ENCODE peak calls at places on chromosomes 4 and X, in four cellular contexts. One of them, this sample, is unnamed.

GRCh38 chrX:3362956-3363355 is 16.5 kb upstream of the MXRA5 start:
- DNase-seq in A549: no peak
- DNase-seq in endothelial cell of umbilical vein: no peak
- DNase-seq in NB4: no peak
- DNase-seq in this sample: no peak

GRCh38 chr4:143336828-143337599 is at the start of gene GAB1:
- DNase-seq in A549: peak
- DNase-seq in NB4: peak
- DNase-seq in endothelial cell of umbilical vein: peak
- DNase-seq in this sample: peak

GRCh38 chr4:518569-519083 is 19.6 kb downstream of the PIGG start:
- DNase-seq in endothelial cell of umbilical vein: no peak
- DNase-seq in A549: no peak
- DNase-seq in NB4: no peak
- DNase-seq in this sample: no peak

GRCh38 chrX:134545524-134545923 is 85.6 kb downstream of the HPRT1 start:
- DNase-seq in A549: no peak
- DNase-seq in endothelial cell of umbilical vein: no peak
- DNase-seq in NB4: no peak
- DNase-seq in this sample: no peak

GRCh38 chr4:185734214-185734613 is 77.8 kb downstream of the SORBS2 start:
- DNase-seq in A549: no peak
- DNase-seq in endothelial cell of umbilical vein: no peak
- DNase-seq in NB4: peak
- DNase-seq in this sample: no peak

GRCh38 chr4:77157859-77158486 is 966 bp downstream of the CCNG2 start:
- DNase-seq in endothelial cell of umbilical vein: peak
- DNase-seq in NB4: peak
- DNase-seq in A549: peak
- DNase-seq in this sample: peak

GRCh38 chrX:9586992-9587392 is 122.1 kb downstream of the TBL1X start:
- DNase-seq in NB4: no peak
- DNase-seq in A549: no peak
- DNase-seq in endothelial cell of umbilical vein: no peak
- DNase-seq in this sample: peak

GRCh38 chrX:39112143-39112542 is 310.9 kb downstream of the MID1IP1 start:
- DNase-seq in NB4: no peak
- DNase-seq in A549: no peak
- DNase-seq in endothelial cell of umbilical vein: no peak
- DNase-seq in this sample: no peak

GRCh38 chrX:150486011-150486410 is 82.4 kb upstream of the MTM1 start:
- DNase-seq in endothelial cell of umbilical vein: peak
- DNase-seq in A549: peak
- DNase-seq in NB4: peak
- DNase-seq in this sample: peak

GRCh38 chrX:65034641-65035450 is 58.6 kb upstream of the ZC4H2 start:
- DNase-seq in endothelial cell of umbilical vein: peak
- DNase-seq in NB4: peak
- DNase-seq in A549: peak
- DNase-seq in this sample: peak

GRCh38 chr4:145791988-145792387 is 112.0 kb downstream of the C4orf51 start:
- DNase-seq in A549: no peak
- DNase-seq in endothelial cell of umbilical vein: no peak
- DNase-seq in NB4: no peak
- DNase-seq in this sample: no peak

GRCh38 chr4:129578336-129578735 is 482.4 kb downstream of the C4orf33 start:
- DNase-seq in endothelial cell of umbilical vein: peak
- DNase-seq in NB4: no peak
- DNase-seq in A549: no peak
- DNase-seq in this sample: no peak

GRCh38 chr4:129583868-129584267 is 487.9 kb downstream of the C4orf33 start:
- DNase-seq in endothelial cell of umbilical vein: no peak
- DNase-seq in NB4: peak
- DNase-seq in A549: no peak
- DNase-seq in this sample: no peak

DNA sequence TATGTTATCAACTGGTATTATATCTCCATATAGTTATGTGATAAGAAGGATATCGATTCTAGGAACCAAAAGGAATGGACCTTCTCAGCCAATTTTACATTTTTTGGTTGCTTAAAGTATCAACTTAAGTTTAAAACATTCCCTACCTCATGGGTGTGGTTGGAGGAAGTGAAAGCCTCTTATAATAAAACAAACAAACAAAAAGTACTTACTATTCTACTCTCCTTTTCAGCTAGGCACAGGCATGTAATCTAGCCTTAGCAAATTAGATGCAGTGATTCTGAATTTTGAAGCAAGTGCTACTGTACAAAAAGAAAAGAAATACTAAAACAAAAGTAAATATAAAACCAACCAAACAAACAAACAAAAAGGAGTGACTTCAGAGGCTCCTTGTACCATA is 485.4 kb downstream of the C4orf33 start:
- DNase-seq in endothelial cell of umbilical vein: no peak
- DNase-seq in A549: no peak
- DNase-seq in NB4: no peak
- DNase-seq in this sample: no peak
- TF ChIP-seq MAX in endothelial cell of umbilical vein: no peak
- TF ChIP-seq MAX in A549: no peak
- TF ChIP-seq MAX in NB4: no peak
- TF ChIP-seq MAX in this sample: no peak

GRCh38 chr4:57098945-57099344 is 11.2 kb downstream of the IGFBP7 start:
- DNase-seq in NB4: no peak
- DNase-seq in endothelial cell of umbilical vein: no peak
- DNase-seq in A549: no peak
- DNase-seq in this sample: no peak
- TF ChIP-seq MAX in NB4: no peak
- TF ChIP-seq MAX in endothelial cell of umbilical vein: no peak
- TF ChIP-seq MAX in A549: no peak
- TF ChIP-seq MAX in this sample: no peak

GRCh38 chr4:150632639-150633038 is 50.7 kb downstream of the MAB21L2 start:
- DNase-seq in endothelial cell of umbilical vein: no peak
- DNase-seq in NB4: no peak
- DNase-seq in A549: no peak
- DNase-seq in this sample: no peak
- TF ChIP-seq MAX in endothelial cell of umbilical vein: no peak
- TF ChIP-seq MAX in NB4: no peak
- TF ChIP-seq MAX in A549: no peak
- TF ChIP-seq MAX in this sample: no peak

DNA sequence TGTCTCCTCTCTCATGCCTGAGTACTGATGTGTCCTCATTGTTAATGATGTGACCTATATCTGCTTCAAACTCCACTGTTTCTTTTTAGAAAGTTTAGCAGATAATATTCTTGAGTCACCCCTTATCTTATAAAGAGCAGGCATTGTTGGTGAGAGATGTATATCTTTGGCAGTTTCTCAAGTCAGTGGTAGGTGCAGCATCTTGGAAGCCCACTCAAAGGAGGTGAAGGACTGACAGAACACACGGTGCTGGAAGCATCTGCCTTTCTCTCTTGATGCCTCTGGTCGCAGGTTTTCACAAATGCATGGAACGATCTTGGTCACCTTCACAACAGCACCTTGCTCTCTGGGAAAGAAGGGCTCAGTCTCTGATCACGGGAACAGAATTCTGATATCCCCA is 71.2 kb downstream of the ZNF518B start:
- DNase-seq in NB4: no peak
- DNase-seq in endothelial cell of umbilical vein: no peak
- DNase-seq in A549: no peak
- DNase-seq in this sample: peak
- TF ChIP-seq MAX in NB4: no peak
- TF ChIP-seq MAX in endothelial cell of umbilical vein: no peak
- TF ChIP-seq MAX in A549: no peak
- TF ChIP-seq MAX in this sample: no peak

GRCh38 chr4:105896461-105896939 is 1.2 kb downstream of the NPNT start:
- DNase-seq in NB4: no peak
- DNase-seq in A549: no peak
- DNase-seq in endothelial cell of umbilical vein: no peak
- DNase-seq in this sample: no peak
- TF ChIP-seq MAX in NB4: no peak
- TF ChIP-seq MAX in A549: no peak
- TF ChIP-seq MAX in endothelial cell of umbilical vein: no peak
- TF ChIP-seq MAX in this sample: no peak

This sample was measured in K562.